ENCODE peak calls at places on chromosomes 11 and 22, in six cellular contexts. T is lower lobe of right lung, L is hepatocyte, R is gastrocnemius medialis, N is neuronal stem cell, H is A673. Z is an unnamed sample.

GRCh38 chr22:44392446-44392921 is 79.7 kb upstream of the SHISAL1 start:
- DNase-seq in T (peak; percentile 29), L (no peak), R (no peak), N (no peak), H (no peak), Z (peak; percentile 35)

GRCh38 chr11:92765965-92766371 is 203.5 kb upstream of the MTNR1B start:
- DNase-seq in T (peak; percentile 49), L (no peak), R (peak; percentile 11), N (peak; percentile 12), H (peak; percentile 91), Z (no peak)

GRCh38 chr11:112408551-112408950 is 147.9 kb upstream of the PLET1 start:
- DNase-seq in T (no peak), L (no peak), R (no peak), N (no peak), H (no peak), Z (no peak)

GRCh38 chr11:102260241-102260640 is 57.0 kb upstream of the BIRC3 start:
- DNase-seq in T (no peak), L (no peak), R (no peak), N (peak; percentile 43), H (peak; percentile 30), Z (no peak)

GRCh38 chr11:27621440-27622161 is 78.7 kb downstream of the BDNF start:
- DNase-seq in T (no peak), L (no peak), R (no peak), N (no peak), H (no peak), Z (no peak)

GRCh38 chr11:130899106-130899505 is 17.2 kb downstream of the SNX19 start:
- DNase-seq in T (no peak), L (no peak), R (no peak), N (no peak), H (no peak), Z (no peak)

GRCh38 chr22:40679964-40680818 is 907 bp downstream of the MCHR1 start:
- DNase-seq in T (no peak), L (peak; percentile 35), R (no peak), N (no peak), H (peak; percentile 34), Z (no peak)

GRCh38 chr22:21972293-21972779 is 10.3 kb downstream of the TOP3B start:
- DNase-seq in T (no peak), L (peak; percentile 43), R (no peak), N (no peak), H (peak; percentile 50), Z (no peak)

GRCh38 chr22:22479999-22480532 is 28.5 kb downstream of the ZNF280B start:
- DNase-seq in T (no peak), L (no peak), R (no peak), N (no peak), H (no peak), Z (no peak)

GRCh38 chr22:31814942-31815341 is 61.1 kb downstream of the DEPDC5 start:
- DNase-seq in T (no peak), L (no peak), R (no peak), N (no peak), H (no peak), Z (no peak)

GRCh38 chr22:31816750-31817149 is 62.9 kb downstream of the DEPDC5 start:
- DNase-seq in T (no peak), L (no peak), R (no peak), N (no peak), H (no peak), Z (no peak)

GRCh38 chr22:31818481-31819392 is 64.9 kb downstream of the DEPDC5 start:
- DNase-seq in T (no peak), L (no peak), R (no peak), N (no peak), H (no peak), Z (no peak)

DNA sequence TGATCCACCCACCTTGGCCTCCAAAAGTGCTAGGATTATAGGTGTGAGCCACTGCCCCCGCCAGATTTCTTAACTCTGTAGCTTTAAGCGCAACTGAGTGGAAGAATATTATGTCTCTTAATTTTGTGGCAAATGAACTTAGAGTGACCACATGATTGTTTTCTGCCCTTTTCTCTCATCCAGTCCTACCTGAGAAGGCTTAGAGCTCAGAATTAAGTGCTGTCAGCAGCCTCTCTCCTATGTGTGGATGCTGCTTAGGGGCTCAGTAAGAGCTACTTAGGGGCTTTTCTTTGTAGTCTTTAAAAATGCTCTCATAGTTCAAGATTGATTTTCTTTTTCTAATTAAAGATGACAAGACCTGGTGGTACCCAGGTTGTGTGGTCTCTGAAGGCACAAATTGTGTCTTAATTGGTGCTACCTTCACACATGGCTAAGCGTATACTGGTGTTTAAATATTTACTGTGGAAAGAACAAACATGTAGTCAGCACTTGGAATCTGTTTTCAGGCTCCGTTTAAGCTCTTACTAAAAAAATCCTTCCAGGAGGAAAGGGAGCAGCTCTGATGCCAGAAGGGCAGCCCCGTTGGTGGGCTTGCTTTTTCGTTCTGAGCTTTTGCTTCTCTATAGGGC is 59.3 kb downstream of the DEPDC5 start:
- DNase-seq in T (no peak), L (no peak), R (no peak), N (no peak), H (no peak), Z (no peak)
- H3K36me3 ChIP-seq in T (peaks cover 96% of the 10 kb centered on the region), L (no peaks in the 10 kb centered on the region), R (no peaks in the 10 kb centered on the region), N (peaks cover 5% of the 10 kb centered on the region), H (peaks cover 23% of the 10 kb centered on the region), Z (peaks cover 63% of the 10 kb centered on the region)

GRCh38 chr11:22371188-22371587 is 33.0 kb downstream of the SLC17A6 start:
- DNase-seq in T (no peak), L (no peak), R (no peak), N (peak; percentile 32), H (no peak), Z (no peak)
- H3K4me1 ChIP-seq in T (no peaks in the 10 kb centered on the region), L (no peaks in the 10 kb centered on the region), R (no peaks in the 10 kb centered on the region), N (peaks cover 12% of the 10 kb centered on the region), H (no peaks in the 10 kb centered on the region), Z (no peaks in the 10 kb centered on the region)

GRCh38 chr22:17257578-17257977 is 38.3 kb upstream of the ADA2 start:
- DNase-seq in T (no peak), L (no peak), R (peak; percentile 35), N (no peak), H (no peak), Z (no peak)
- H3K4me3 ChIP-seq in T (no peak overlapping the region), L (no peak overlapping the region), R (peak overlapping the region; percentile 50), N (peak overlapping the region; percentile 31), H (no peak overlapping the region), Z (no peak overlapping the region)

GRCh38 chr11:114188851-114189570 is 107.2 kb upstream of the NNMT start:
- DNase-seq in T (no peak), L (no peak), R (no peak), N (no peak), H (no peak), Z (no peak)

GRCh38 chr11:114190630-114191029 is 105.6 kb upstream of the NNMT start:
- DNase-seq in T (no peak), L (no peak), R (no peak), N (no peak), H (no peak), Z (no peak)

GRCh38 chr11:114183041-114183511 is 113.1 kb upstream of the NNMT start:
- DNase-seq in T (no peak), L (no peak), R (peak; percentile 81), N (no peak), H (no peak), Z (no peak)

GRCh38 chr11:114185436-114185835 is 110.8 kb upstream of the NNMT start:
- DNase-seq in T (no peak), L (no peak), R (peak; percentile 59), N (no peak), H (no peak), Z (no peak)

GRCh38 chr11:114187173-114187572 is 109.0 kb upstream of the NNMT start:
- DNase-seq in T (no peak), L (no peak), R (no peak), N (no peak), H (no peak), Z (no peak)
- H3K36me3 ChIP-seq in T (peaks cover 84% of the 10 kb centered on the region), L (no peaks in the 10 kb centered on the region), R (peaks cover 2% of the 10 kb centered on the region), N (peaks cover 25% of the 10 kb centered on the region), H (peaks cover 6% of the 10 kb centered on the region), Z (no peaks in the 10 kb centered on the region)

GRCh38 chr11:128615612-128616011 is 28.3 kb upstream of the ETS1 start:
- DNase-seq in T (no peak), L (no peak), R (no peak), N (no peak), H (no peak), Z (no peak)

GRCh38 chr11:128610765-128611617 is 23.6 kb upstream of the ETS1 start:
- DNase-seq in T (no peak), L (no peak), R (no peak), N (no peak), H (no peak), Z (no peak)

GRCh38 chr11:128615076-128615475 is 27.7 kb upstream of the ETS1 start:
- DNase-seq in T (no peak), L (no peak), R (no peak), N (no peak), H (no peak), Z (no peak)

GRCh38 chr11:128616158-128616557 is 28.8 kb upstream of the ETS1 start:
- DNase-seq in T (no peak), L (peak; percentile 28), R (no peak), N (no peak), H (no peak), Z (no peak)

DNA sequence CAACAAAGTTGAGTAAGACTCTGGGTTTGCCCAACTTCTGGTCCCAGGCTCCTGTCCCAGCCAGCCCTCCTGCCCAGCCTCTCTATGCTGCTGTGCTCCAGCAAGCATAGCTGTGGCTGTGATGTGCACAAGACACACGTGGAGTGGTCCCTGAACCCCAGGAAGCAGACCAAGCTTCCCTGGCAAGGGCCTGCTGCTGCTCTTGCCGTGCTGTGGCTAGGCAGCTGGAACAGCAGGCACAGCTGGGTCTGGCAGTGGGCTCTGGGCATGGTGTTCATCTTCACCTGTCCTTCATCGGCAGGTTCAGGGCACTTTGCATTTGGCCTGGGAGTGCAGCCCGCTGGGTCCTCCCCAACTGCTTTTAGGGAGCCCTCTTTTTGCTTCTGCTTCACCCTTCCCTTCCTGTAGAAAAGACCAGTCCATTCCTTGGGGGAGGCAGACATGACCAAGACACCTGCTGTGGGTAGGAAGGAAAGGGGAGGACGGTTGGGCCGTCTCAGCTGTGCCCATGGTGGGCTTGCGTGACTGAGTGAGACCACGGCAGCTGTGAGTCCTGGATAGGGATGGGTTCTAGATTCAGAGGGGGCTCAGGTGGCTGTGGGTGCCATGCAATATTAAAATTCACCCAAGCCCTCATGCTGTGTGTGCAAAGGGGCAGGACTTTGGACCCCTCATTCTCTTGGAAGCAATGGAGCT is 26.1 kb upstream of the ETS1 start:
- DNase-seq in T (no peak), L (no peak), R (no peak), N (no peak), H (no peak), Z (no peak)
- H3K4me1 ChIP-seq in T (peaks cover 25% of the 10 kb centered on the region), L (no peaks in the 10 kb centered on the region), R (no peaks in the 10 kb centered on the region), N (no peaks in the 10 kb centered on the region), H (no peaks in the 10 kb centered on the region), Z (no peaks in the 10 kb centered on the region)